ENCODE peak calls at places on chromosomes 2 and 18, in eight cellular contexts. J is right atrium auricular region, I is thoracic aorta, R is IMR-90, Q is brain microvascular endothelial cell, Y is aorta, V is GM23248, T is endothelial cell of umbilical vein. G is an unnamed sample.

GRCh38 chr2:231532189-231533035 is 2.2 kb upstream of the NMUR1 start:
- DNase-seq in I (no peak), J (no peak), V (no peak), R (no peak), Y (no peak), T (no peak), Q (no peak), G (no peak)

GRCh38 chr2:227238242-227239237 is 74.1 kb downstream of the COL4A3 start:
- DNase-seq in J (peak; percentile 81), Y (peak; percentile 86), I (peak; percentile 3), Q (peak; percentile 61), R (peak; percentile 61), V (peak; percentile 65), T (peak; percentile 62), G (peak; percentile 64)

GRCh38 chr2:100877555-100877954 is 57.6 kb downstream of the NPAS2 start:
- DNase-seq in J (no peak), I (no peak), T (peak; percentile 48), Q (peak; percentile 70), R (peak; percentile 63), Y (no peak), V (peak; percentile 59), G (no peak)

GRCh38 chr2:30661173-30662107 is 145.8 kb downstream of the CAPN13 start:
- DNase-seq in V (no peak), J (peak; percentile 23), Y (no peak), I (no peak), Q (no peak), R (peak; percentile 20), T (no peak), G (no peak)

GRCh38 chr2:112996635-112997034 is 8.6 kb upstream of the IL36A start:
- DNase-seq in T (no peak), Y (no peak), V (no peak), Q (no peak), J (no peak), I (no peak), R (no peak), G (no peak)

GRCh38 chr18:75531851-75532241 is 104.3 kb upstream of the SMIM21 start:
- DNase-seq in Q (no peak), Y (no peak), I (no peak), R (no peak), T (no peak), J (no peak), V (no peak), G (no peak)

GRCh38 chr2:64214281-64215115 is 70.3 kb upstream of the PELI1 start:
- DNase-seq in I (no peak), T (no peak), Y (no peak), R (no peak), Q (no peak), J (no peak), V (peak; percentile 18), G (no peak)

GRCh38 chr18:46073474-46074331 is 1.6 kb upstream of the PSTPIP2 start:
- DNase-seq in I (no peak), R (peak; percentile 69), T (peak; percentile 75), J (no peak), V (peak; percentile 81), Q (peak; percentile 76), Y (no peak), G (no peak)

GRCh38 chr18:44458777-44459176 is 221.9 kb upstream of the SETBP1 start:
- DNase-seq in Q (peak; percentile 88), R (peak; percentile 32), J (no peak), V (peak; percentile 90), T (peak; percentile 40), Y (no peak), I (no peak), G (no peak)

GRCh38 chr2:8984152-8984551 is 19.3 kb downstream of the MBOAT2 start:
- DNase-seq in R (no peak), I (no peak), J (no peak), V (peak; percentile 18), Q (no peak), Y (no peak), T (peak; percentile 48), G (no peak)

GRCh38 chr2:121128741-121129659 is 156.0 kb downstream of the TFCP2L1 start:
- DNase-seq in T (peak; percentile 7), Y (peak; percentile 71), R (no peak), I (no peak), Q (peak; percentile 21), V (peak; percentile 29), J (no peak), G (peak; percentile 67)

GRCh38 chr2:222289280-222290250 is 9.2 kb downstream of the PAX3 start:
- DNase-seq in R (no peak), Y (no peak), T (no peak), I (no peak), Q (no peak), V (no peak), J (no peak), G (no peak)

DNA sequence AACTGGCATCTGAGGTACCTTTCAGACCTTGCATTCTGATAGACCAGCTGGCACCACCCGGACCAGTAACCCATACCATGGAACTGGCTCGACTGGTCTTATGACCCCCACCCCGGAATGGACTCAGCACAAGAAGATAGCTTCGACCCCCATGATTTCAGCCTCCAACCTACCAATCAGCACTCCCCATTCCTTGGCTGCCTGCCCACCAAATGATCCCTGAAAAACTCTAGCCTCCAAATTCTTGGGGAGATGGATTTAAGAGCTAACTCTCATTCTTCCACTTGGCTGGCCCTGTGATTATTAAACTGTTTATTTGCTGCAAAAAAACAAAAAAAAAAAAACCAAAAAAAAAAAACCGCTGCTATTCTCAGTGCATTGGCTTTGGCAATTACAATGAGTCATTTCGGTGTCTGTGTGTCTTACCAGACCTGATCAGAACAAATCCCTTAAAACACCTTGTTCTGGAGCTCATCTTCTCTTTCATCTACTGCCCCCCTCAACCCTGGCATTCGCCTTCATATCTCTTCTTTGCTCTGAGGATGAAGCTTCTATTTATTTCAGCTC is 60.1 kb upstream of the KIF5C start:
- DNase-seq in Q (no peak), R (peak; percentile 29), Y (no peak), J (no peak), V (peak; percentile 32), T (no peak), I (no peak), G (no peak)
- H3K4me3 ChIP-seq in Q (no peak overlapping the region), R (no peak overlapping the region), Y (no peak overlapping the region), J (no peak overlapping the region), V (no peak overlapping the region), T (no peak overlapping the region), I (peak overlapping the region; percentile 11), G (no peak overlapping the region)

GRCh38 chr2:109476908-109477441 is 136.8 kb downstream of the SEPTIN10 start:
- DNase-seq in R (no peak), V (no peak), J (no peak), T (no peak), Q (no peak), Y (peak; percentile 37), I (no peak), G (no peak)
- H3K27ac ChIP-seq in R (no peak overlapping the region), V (no peak overlapping the region), J (no peak overlapping the region), T (no peak overlapping the region), Q (no peak overlapping the region), Y (no peak overlapping the region), I (no peak overlapping the region), G (no peak overlapping the region)

GRCh38 chr2:95799490-95799889 is 192.1 kb downstream of the ANKRD36C start:
- DNase-seq in R (no peak), T (no peak), Y (peak; percentile 67), Q (no peak), I (no peak), V (no peak), J (no peak), G (peak; percentile 65)

DNA sequence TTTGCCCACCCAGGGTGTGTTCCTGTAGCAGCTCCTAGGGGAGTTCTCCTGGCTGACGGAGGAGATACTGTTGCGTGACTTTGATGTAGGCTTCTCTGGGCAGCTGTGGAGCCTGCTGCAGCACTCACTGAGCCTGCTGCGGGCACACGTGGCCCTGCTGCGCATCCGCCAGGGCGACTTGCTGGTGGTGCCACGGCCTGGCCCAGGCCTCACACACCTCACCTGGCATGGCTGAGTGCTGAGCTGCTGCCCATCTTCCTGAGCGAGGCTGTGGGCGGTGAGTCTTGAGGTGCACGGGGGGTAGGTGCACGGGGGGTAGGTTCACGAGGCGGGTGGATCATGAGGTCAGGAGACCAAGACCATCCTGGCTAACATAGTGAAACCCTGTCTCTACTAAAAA is 191.7 kb downstream of the ANKRD36C start:
- DNase-seq in R (no peak), V (no peak), Y (peak; percentile 50), J (no peak), Q (no peak), I (no peak), T (no peak), G (no peak)
- H3K27me3 ChIP-seq in R (no peaks in the 10 kb centered on the region), V (no peaks in the 10 kb centered on the region), Y (no peaks in the 10 kb centered on the region), J (no peaks in the 10 kb centered on the region), Q (no peaks in the 10 kb centered on the region), I (no peaks in the 10 kb centered on the region), T (no peaks in the 10 kb centered on the region), G (no peaks in the 10 kb centered on the region)

DNA sequence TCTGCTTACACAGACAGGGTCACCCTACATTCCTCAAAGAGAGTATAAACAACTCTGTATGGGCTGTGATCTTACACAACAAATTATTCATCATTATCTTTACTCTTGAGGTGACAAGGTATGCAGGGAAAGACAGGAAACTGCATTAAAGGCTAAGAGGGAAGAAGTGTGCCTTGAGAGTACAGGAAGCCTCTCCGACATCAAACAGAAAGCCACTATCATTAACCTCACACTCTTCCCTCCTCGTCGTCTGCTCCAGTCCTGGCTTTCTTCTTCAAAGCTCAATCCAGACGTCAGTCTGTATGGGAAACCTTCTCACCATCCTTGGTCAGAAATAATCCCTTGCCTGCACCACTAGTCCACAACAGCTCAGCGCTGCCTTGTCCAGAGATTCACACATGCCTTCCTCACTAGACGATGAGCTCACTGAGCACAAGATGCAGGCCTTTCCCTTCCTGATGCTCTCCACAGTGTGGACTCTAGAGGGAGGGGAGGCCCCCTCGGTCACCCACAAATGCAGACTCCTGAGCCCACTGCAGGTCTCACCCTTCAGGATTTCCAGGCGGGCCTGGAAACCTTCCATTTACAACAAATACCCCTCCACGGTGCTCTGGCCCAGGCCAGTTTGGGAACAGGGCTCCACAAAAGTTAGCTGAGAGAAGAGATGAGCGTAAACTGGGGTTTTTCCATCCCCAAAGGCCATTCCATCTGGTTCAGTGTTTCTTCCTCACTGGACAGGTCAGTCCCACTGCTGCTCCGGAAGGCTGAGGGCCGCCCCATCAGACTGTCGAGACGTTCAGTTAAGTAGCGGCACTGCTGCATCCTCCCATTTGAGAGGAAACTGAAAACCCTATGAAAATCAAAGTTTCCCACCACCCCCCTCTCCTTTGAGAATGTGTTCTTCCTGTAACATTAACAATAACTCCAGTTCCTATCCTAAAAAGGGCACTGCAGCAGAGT is 55.9 kb downstream of the UXS1 start:
- DNase-seq in R (peak; percentile 48), Y (no peak), Q (no peak), V (no peak), T (peak; percentile 43), J (no peak), I (no peak), G (no peak)
- H3K4me3 ChIP-seq in R (no peak overlapping the region), Y (no peak overlapping the region), Q (no peak overlapping the region), V (no peak overlapping the region), T (no peak overlapping the region), J (no peak overlapping the region), I (peak overlapping the region; percentile 30), G (no peak overlapping the region)

GRCh38 chr2:239115616-239116015 is 267.7 kb downstream of the TWIST2 start:
- DNase-seq in Q (no peak), J (no peak), Y (no peak), T (no peak), V (no peak), R (no peak), I (no peak), G (no peak)
- H3K27ac ChIP-seq in Q (no peak overlapping the region), J (no peak overlapping the region), Y (no peak overlapping the region), T (no peak overlapping the region), V (no peak overlapping the region), R (no peak overlapping the region), I (no peak overlapping the region), G (no peak overlapping the region)

G was measured in suprapubic skin.